ENCODE peak calls at places on chromosomes 13 and 19, in six cellular contexts. O is neural crest cell, A is cardiac fibroblast, I is RWPE1, V is left lung, U is WTC11. P is an unnamed sample.

GRCh38 chr19:45876411-45877197 is 9.3 kb downstream of the IRF2BP1 start:
- DNase-seq in I (no peak), O (no peak), U (peak), V (peak), A (peak), P (no peak)

GRCh38 chr13:113819731-113820715 is 43.9 kb downstream of the GAS6 start:
- DNase-seq in V (no peak), A (no peak), O (no peak), U (no peak), I (no peak), P (no peak)

GRCh38 chr13:41995946-41996345 is 35.0 kb upstream of the VWA8 start:
- DNase-seq in A (peak), O (no peak), U (no peak), V (no peak), I (no peak), P (no peak)

GRCh38 chr19:771332-771785 is 20.4 kb downstream of the MISP start:
- DNase-seq in I (peak), A (peak), V (no peak), U (no peak), O (peak), P (no peak)

GRCh38 chr19:3367572-3368440 is 1.4 kb downstream of the NFIC start:
- DNase-seq in O (no peak), I (no peak), A (no peak), V (no peak), U (no peak), P (no peak)

GRCh38 chr13:75390229-75390628 is 91.7 kb downstream of the TBC1D4 start:
- DNase-seq in O (no peak), U (no peak), V (no peak), A (no peak), I (no peak), P (no peak)

GRCh38 chr19:3554254-3555083 is 2.9 kb downstream of the MFSD12 start:
- DNase-seq in A (no peak), U (no peak), I (no peak), V (no peak), O (no peak), P (no peak)

GRCh38 chr19:10395003-10395402 is 8.3 kb downstream of the CDC37 start:
- DNase-seq in I (no peak), V (no peak), O (no peak), U (no peak), A (no peak), P (no peak)

GRCh38 chr13:21176195-21176981 is at the start of the genes MRPL57 and SKA3:
- DNase-seq in O (peak), V (peak), U (peak), I (peak), A (peak), P (peak)

GRCh38 chr19:41774515-41774980 is 19.2 kb downstream of the CEACAM6 start:
- DNase-seq in O (no peak), A (no peak), U (no peak), I (peak), V (peak), P (peak)

GRCh38 chr13:26468203-26468602 is 89.3 kb upstream of the WASF3 start:
- DNase-seq in O (no peak), A (no peak), I (no peak), U (no peak), V (no peak), P (no peak)

GRCh38 chr19:34181111-34181864 is 9.0 kb downstream of the LSM14A start:
- DNase-seq in I (no peak), U (no peak), A (no peak), V (no peak), O (no peak), P (no peak)

GRCh38 chr19:42345191-42345812 is 19.9 kb downstream of the MEGF8 start:
- DNase-seq in I (no peak), U (no peak), A (peak), O (no peak), V (no peak), P (no peak)

GRCh38 chr13:34148359-34148758 is 330.4 kb downstream of the RFC3 start:
- DNase-seq in A (no peak), I (no peak), V (no peak), U (no peak), O (no peak), P (no peak)

GRCh38 chr13:34152996-34153395 is 335.0 kb downstream of the RFC3 start:
- DNase-seq in V (no peak), O (no peak), A (no peak), U (no peak), I (no peak), P (no peak)

GRCh38 chr13:34153428-34154180 is 335.7 kb downstream of the RFC3 start:
- DNase-seq in V (no peak), I (no peak), O (no peak), U (no peak), A (no peak), P (no peak)

GRCh38 chr13:34152409-34152808 is 334.5 kb downstream of the RFC3 start:
- DNase-seq in V (no peak), I (no peak), O (no peak), A (no peak), U (no peak), P (no peak)

GRCh38 chr13:34151885-34152284 is 333.9 kb downstream of the RFC3 start:
- DNase-seq in U (no peak), O (no peak), I (no peak), V (no peak), A (no peak), P (no peak)
- TF ChIP-seq CTCF in U (no peak), O (no peak), I (no peak), V (no peak), A (no peak), P (no peak)

GRCh38 chr13:62626771-62627170 is 1211.1 kb upstream of the PCDH20 start:
- DNase-seq in U (peak), A (no peak), I (no peak), V (no peak), O (no peak), P (no peak)
- TF ChIP-seq CTCF in U (peak), A (no peak), I (no peak), V (no peak), O (peak), P (peak)

GRCh38 chr13:44049546-44049945 is 169.8 kb downstream of the LACC1 start:
- DNase-seq in O (no peak), V (no peak), A (no peak), I (no peak), U (no peak), P (no peak)

GRCh38 chr13:44051405-44051804 is 171.7 kb downstream of the LACC1 start:
- DNase-seq in A (no peak), I (no peak), O (no peak), V (no peak), U (no peak), P (no peak)

GRCh38 chr13:44046428-44046827 is 166.7 kb downstream of the LACC1 start:
- DNase-seq in U (no peak), I (no peak), A (no peak), V (no peak), O (no peak), P (no peak)

GRCh38 chr13:44050450-44051063 is 170.9 kb downstream of the LACC1 start:
- DNase-seq in A (peak), I (peak), O (no peak), V (no peak), U (no peak), P (no peak)

GRCh38 chr13:44048326-44048725 is 168.6 kb downstream of the LACC1 start:
- DNase-seq in A (peak), I (no peak), U (no peak), O (no peak), V (no peak), P (no peak)
- TF ChIP-seq CTCF in A (peak), I (no peak), U (no peak), O (no peak), V (no peak), P (no peak)

GRCh38 chr13:60990032-60990733 is 425.5 kb downstream of the PCDH20 start:
- DNase-seq in I (no peak), A (peak), V (no peak), O (no peak), U (peak), P (no peak)
- TF ChIP-seq CTCF in I (no peak), A (no peak), V (no peak), O (no peak), U (no peak), P (peak)

DNA sequence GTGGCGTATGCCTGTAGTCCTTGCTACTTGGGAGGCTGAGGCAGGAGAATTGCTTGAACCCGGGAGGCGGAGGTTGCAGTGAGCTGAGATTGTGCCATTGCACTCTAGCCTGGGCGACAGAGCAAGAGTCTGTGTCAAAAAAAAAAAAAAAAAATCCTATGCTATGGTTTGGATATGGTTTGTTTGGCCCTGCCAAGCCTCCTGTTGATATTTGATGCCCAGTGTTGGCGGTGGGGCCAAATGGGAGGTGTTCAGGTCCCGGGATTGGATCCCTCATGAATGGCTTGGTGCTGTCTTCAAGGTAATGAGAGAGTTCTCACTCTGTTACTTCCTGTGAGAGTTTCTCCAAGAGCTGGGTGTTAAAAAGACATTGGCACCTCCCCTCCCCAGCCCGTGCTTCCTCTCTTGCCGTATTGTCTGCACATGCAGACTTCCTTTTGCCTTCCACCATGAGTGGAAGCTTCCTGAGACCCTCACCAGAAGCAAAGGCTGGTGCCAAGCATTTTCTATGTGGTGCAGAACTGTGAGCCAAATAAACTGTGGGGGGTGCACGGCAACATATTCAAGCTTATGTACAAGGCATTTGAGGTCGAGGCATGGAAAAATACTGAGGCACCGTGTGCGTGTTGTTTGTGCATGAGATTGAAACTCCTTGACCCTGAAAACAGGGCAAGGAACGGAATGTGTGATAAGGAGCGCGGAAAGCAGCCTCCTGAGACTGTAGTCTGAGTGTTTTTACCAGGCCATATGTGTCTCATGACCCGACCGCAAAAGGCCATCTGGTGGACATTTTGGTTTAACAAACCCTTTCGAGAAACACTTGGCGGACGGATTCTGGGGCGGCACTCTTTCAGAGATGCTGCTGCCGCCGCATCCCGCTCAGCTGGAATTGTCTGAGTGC is 7.3 kb downstream of the SIGLEC9 start:
- DNase-seq in U (no peak), V (peak), A (peak), I (no peak), O (no peak), P (no peak)
- TF ChIP-seq CTCF in U (no peak), V (no peak), A (peak), I (no peak), O (no peak), P (no peak)

DNA sequence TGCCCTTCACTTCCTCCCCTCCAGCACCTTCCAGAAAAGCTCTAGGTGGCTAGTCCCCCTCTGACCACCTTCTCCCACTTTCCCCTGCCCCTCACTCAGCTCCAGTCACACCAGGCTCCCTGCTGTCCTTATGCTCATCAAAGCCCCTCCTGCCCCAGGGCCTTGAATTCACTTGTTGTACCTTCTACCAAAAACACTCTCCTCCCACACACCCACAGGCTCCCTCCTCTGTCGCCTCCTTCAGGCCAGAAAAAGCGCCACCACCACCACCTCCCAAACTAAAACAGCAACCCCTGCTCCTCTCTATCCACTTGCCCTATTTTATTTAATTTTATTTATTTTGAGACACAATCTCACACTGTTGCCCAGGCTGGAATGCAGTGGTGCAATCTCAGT is 4.8 kb upstream of the CEACAM16 start:
- DNase-seq in U (no peak), I (no peak), O (no peak), A (peak), V (no peak), P (no peak)
- TF ChIP-seq CTCF in U (no peak), I (no peak), O (peak), A (peak), V (peak), P (peak)

DNA sequence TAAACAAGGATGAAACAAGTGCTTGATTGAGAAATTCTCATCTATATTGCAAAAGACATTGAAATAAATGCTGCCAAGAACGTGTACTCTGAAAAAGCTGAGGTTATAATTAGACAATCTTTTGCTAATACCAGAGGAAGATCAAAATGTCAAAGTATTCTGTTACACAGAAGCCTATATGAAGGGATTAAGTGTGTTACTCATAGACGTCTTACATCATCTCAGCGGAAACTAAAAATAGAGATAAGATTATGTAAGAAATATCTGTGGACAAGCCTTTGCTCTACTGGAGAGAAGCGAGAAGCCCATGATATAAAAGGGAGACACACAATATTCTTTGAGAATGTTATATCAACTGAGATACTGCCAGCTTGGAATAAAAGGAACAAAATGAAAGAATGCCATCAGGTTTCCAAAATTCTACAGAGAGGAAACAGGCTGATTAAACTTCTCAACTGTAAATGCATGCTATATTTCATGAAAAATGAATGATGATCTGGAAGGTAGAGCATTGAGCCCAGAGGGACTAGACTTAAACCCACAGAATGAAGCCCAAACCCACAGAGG is 699.0 kb downstream of the GPC5 start:
- DNase-seq in A (no peak), V (no peak), O (no peak), U (no peak), I (no peak), P (no peak)
- TF ChIP-seq CTCF in A (no peak), V (no peak), O (no peak), U (no peak), I (no peak), P (no peak)

GRCh38 chr19:51259348-51260245 is 8.7 kb downstream of the SIGLECL1 start:
- DNase-seq in V (no peak), A (peak), O (peak), U (peak), I (peak), P (no peak)
- TF ChIP-seq CTCF in V (peak), A (peak), O (peak), U (peak), I (peak), P (peak)